ENCODE peak calls at places on chromosome 9, in nine cellular contexts. H, Y, B, S, X, C, E, Z and K are unnamed samples.

GRCh38 chr9:93138171-93138764 is 4.2 kb upstream of the NINJ1 start:
- DNase-seq in H (no peak), Y (peak; percentile 16), B (no peak), S (no peak), X (no peak), C (no peak), E (no peak), Z (no peak), K (no peak)

GRCh38 chr9:83387401-83388185 is 150.6 kb downstream of the FRMD3 start:
- DNase-seq in H (no peak), Y (no peak), B (no peak), S (no peak), X (no peak), C (no peak), E (no peak), Z (no peak), K (no peak)

GRCh38 chr9:105359899-105360298 is 87.9 kb upstream of the FSD1L start:
- DNase-seq in H (no peak), Y (no peak), B (peak; percentile 24), S (no peak), X (peak; percentile 60), C (peak; percentile 54), E (no peak), Z (no peak), K (no peak)

GRCh38 chr9:113978954-113979712 is 99.0 kb downstream of the AMBP start:
- DNase-seq in H (no peak), Y (no peak), B (peak; percentile 46), S (no peak), X (no peak), C (peak; percentile 14), E (no peak), Z (no peak), K (no peak)

GRCh38 chr9:125376261-125377226 is 114.9 kb downstream of the GAPVD1 start:
- DNase-seq in H (no peak), Y (no peak), B (no peak), S (no peak), X (no peak), C (no peak), E (no peak), Z (no peak), K (no peak)

GRCh38 chr9:126630458-126631237 is 16.9 kb downstream of the LMX1B start:
- DNase-seq in H (no peak), Y (no peak), B (no peak), S (no peak), X (no peak), C (no peak), E (no peak), Z (no peak), K (no peak)

GRCh38 chr9:5389109-5389732 is 48.5 kb downstream of the PLGRKT start:
- DNase-seq in H (no peak), Y (no peak), B (peak; percentile 84), S (no peak), X (peak; percentile 96), C (peak; percentile 86), E (no peak), Z (peak; percentile 63), K (no peak)

GRCh38 chr9:87533291-87533690 is 35.6 kb downstream of the DAPK1 start:
- DNase-seq in H (no peak), Y (no peak), B (no peak), S (no peak), X (no peak), C (no peak), E (peak; percentile 58), Z (no peak), K (no peak)

GRCh38 chr9:98850851-98851729 is 43.6 kb downstream of the GALNT12 start:
- DNase-seq in H (peak; percentile 9), Y (no peak), B (no peak), S (no peak), X (no peak), C (no peak), E (no peak), Z (no peak), K (no peak)

GRCh38 chr9:98869866-98870265 is 62.4 kb downstream of the GALNT12 start:
- DNase-seq in H (no peak), Y (no peak), B (no peak), S (no peak), X (no peak), C (no peak), E (no peak), Z (no peak), K (no peak)

GRCh38 chr9:15182755-15183154 is 124.3 kb downstream of the TTC39B start:
- DNase-seq in H (no peak), Y (no peak), B (no peak), S (no peak), X (no peak), C (no peak), E (no peak), Z (no peak), K (no peak)

GRCh38 chr9:134486127-134486995 is 155.2 kb upstream of the COL5A1 start:
- DNase-seq in H (no peak), Y (no peak), B (no peak), S (peak; percentile 49), X (no peak), C (no peak), E (no peak), Z (no peak), K (no peak)

GRCh38 chr9:93965830-93966577 is 10.8 kb upstream of the BARX1 start:
- DNase-seq in H (no peak), Y (no peak), B (no peak), S (no peak), X (no peak), C (no peak), E (peak; percentile 81), Z (no peak), K (no peak)

GRCh38 chr9:111427186-111427585 is 57.0 kb downstream of the ECPAS start:
- DNase-seq in H (no peak), Y (no peak), B (peak; percentile 49), S (no peak), X (peak; percentile 54), C (peak; percentile 71), E (no peak), Z (peak; percentile 23), K (no peak)

GRCh38 chr9:97930972-97931371 is 7.0 kb downstream of the HEMGN start:
- DNase-seq in H (no peak), Y (no peak), B (no peak), S (no peak), X (no peak), C (no peak), E (no peak), Z (no peak), K (no peak)

GRCh38 chr9:121992571-121993212 is 100.4 kb downstream of the TTLL11 start:
- DNase-seq in H (peak; percentile 68), Y (peak; percentile 43), B (peak; percentile 76), S (peak; percentile 55), X (peak; percentile 82), C (peak; percentile 85), E (no peak), Z (peak; percentile 21), K (peak; percentile 53)

GRCh38 chr9:21402387-21403247 is 6.3 kb upstream of the IFNA8 start:
- DNase-seq in H (no peak), Y (peak; percentile 30), B (no peak), S (no peak), X (no peak), C (no peak), E (no peak), Z (no peak), K (no peak)
- H3K4me3 ChIP-seq in H (peak overlapping the region; percentile 38), Y (peak overlapping the region; percentile 60), B (peak overlapping the region; percentile 47), S (no peak overlapping the region), X (peak overlapping the region; percentile 40), C (no peak overlapping the region), E (peak overlapping the region; percentile 42), Z (peak overlapping the region; percentile 30), K (peak overlapping the region; percentile 6)

GRCh38 chr9:129835128-129835859 is at the start of the genes C9orf78 and USP20:
- DNase-seq in H (peak; percentile 94), Y (peak; percentile 97), B (peak; percentile 90), S (peak; percentile 97), X (peak; percentile 95), C (peak; percentile 93), E (no peak), Z (peak; percentile 41), K (peak; percentile 96)
- H3K4me3 ChIP-seq in H (peak within 1 kb of the TSS; percentile 99), Y (peak within 1 kb of the TSS; percentile 90), B (peak within 1 kb of the TSS; percentile 98), S (peak within 1 kb of the TSS; percentile 78), X (peak within 1 kb of the TSS; percentile 94), C (peak within 1 kb of the TSS; percentile 97), E (peak within 1 kb of the TSS; percentile 95), Z (peak within 1 kb of the TSS; percentile 96), K (peak within 1 kb of the TSS; percentile 90)

DNA sequence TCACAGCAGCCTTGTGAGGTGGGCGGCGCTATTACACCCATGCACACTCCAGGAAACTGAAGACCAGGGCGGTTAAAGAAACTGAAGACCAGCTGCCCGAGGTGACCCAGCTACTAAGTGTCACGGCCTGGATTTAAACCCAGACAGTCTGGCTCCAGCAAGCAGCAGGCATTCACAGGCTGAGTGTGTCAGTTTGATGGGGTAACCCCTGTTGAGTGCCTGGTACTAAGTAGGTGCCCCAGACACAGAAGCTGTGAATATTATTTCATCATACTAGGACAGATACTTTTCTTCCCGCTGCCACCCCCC is 7.3 kb downstream of the ENG start:
- DNase-seq in H (no peak), Y (no peak), B (peak; percentile 22), S (peak; percentile 70), X (no peak), C (peak; percentile 54), E (no peak), Z (no peak), K (no peak)
- H3K4me3 ChIP-seq in H (no peak overlapping the region), Y (peak overlapping the region; percentile 74), B (no peak overlapping the region), S (no peak overlapping the region), X (no peak overlapping the region), C (no peak overlapping the region), E (peak overlapping the region; percentile 13), Z (no peak overlapping the region), K (no peak overlapping the region)

GRCh38 chr9:72524820-72525539 is 3.6 kb downstream of the TMC1 start:
- DNase-seq in H (peak; percentile 68), Y (no peak), B (peak; percentile 95), S (no peak), X (peak; percentile 98), C (peak; percentile 98), E (no peak), Z (peak; percentile 92), K (no peak)

GRCh38 chr9:72533322-72533721 is 11.9 kb downstream of the TMC1 start:
- DNase-seq in H (no peak), Y (no peak), B (peak; percentile 65), S (no peak), X (peak; percentile 59), C (no peak), E (no peak), Z (no peak), K (no peak)

GRCh38 chr9:72529531-72529930 is 8.1 kb downstream of the TMC1 start:
- DNase-seq in H (no peak), Y (no peak), B (no peak), S (no peak), X (no peak), C (no peak), E (no peak), Z (no peak), K (no peak)

GRCh38 chr9:72526901-72527800 is 5.7 kb downstream of the TMC1 start:
- DNase-seq in H (peak; percentile 81), Y (peak; percentile 74), B (peak; percentile 93), S (peak; percentile 86), X (peak; percentile 95), C (peak; percentile 91), E (no peak), Z (peak; percentile 50), K (peak; percentile 79)

DNA sequence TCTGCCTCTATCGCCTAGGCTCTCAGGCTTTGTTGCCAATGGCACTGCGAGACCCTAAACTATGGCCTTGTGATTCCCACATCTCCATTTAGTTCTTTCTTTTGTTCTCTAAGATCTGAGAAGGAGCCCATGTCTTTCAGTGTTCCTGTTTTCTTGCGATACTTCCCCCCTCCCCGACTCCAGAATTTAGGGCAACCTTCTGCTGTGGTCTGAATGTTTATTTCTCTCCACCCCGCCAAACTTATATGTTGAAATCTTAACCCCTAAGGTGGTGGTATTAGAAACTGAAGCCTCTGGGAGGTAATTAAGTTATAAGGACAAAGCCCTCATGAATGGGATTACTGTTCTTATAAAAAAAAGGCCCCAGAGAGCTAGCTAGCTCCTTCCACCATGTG is 6.4 kb downstream of the TMC1 start:
- DNase-seq in H (no peak), Y (no peak), B (no peak), S (no peak), X (no peak), C (no peak), E (no peak), Z (no peak), K (no peak)
- H3K4me3 ChIP-seq in H (no peak overlapping the region), Y (peak overlapping the region; percentile 52), B (peak overlapping the region; percentile 52), S (no peak overlapping the region), X (no peak overlapping the region), C (peak overlapping the region; percentile 27), E (peak overlapping the region; percentile 28), Z (peak overlapping the region; percentile 49), K (no peak overlapping the region)